ENCODE peak calls at places on chromosomes 16 and 17, in five cellular contexts. Z is nephron progenitor cell; O is activated T-helper 1 cell treated with anti-CD3 and anti-CD28 coated beads, Interleukin-2, amount 50 U/mL, for 16 hours; A is NCI-H460; K is activated CD4-positive, alpha-beta T cell treated with anti-CD3 and anti-CD28 coated beads for 36 hours. R is an unnamed sample.

GRCh38 chr17:64120159-64120558 is 9.8 kb downstream of the ERN1 start:
- DNase-seq in Z (no peak), O (no peak), A (no peak), K (no peak), R (no peak)

GRCh38 chr17:64230551-64231408 is 32.3 kb downstream of the TEX2 start:
- DNase-seq in Z (no peak), O (no peak), A (no peak), K (no peak), R (no peak)

GRCh38 chr17:1880851-1881630 is 51.2 kb downstream of the RPA1 start:
- DNase-seq in Z (no peak), O (no peak), A (no peak), K (no peak), R (no peak)

GRCh38 chr16:47888142-47888541 is 267.7 kb downstream of the ABCC12 start:
- DNase-seq in Z (no peak), O (no peak), A (no peak), K (no peak), R (no peak)

GRCh38 chr17:16877102-16877501 is 94.8 kb downstream of the TNFRSF13B start:
- DNase-seq in Z (no peak), O (no peak), A (no peak), K (no peak), R (no peak)

GRCh38 chr17:13353590-13353989 is 248.1 kb downstream of the HS3ST3A1 start:
- DNase-seq in Z (no peak), O (no peak), A (no peak), K (no peak), R (no peak)

GRCh38 chr17:77492446-77493237 is 351.9 kb downstream of the SEC14L1 start:
- DNase-seq in Z (no peak), O (no peak), A (no peak), K (peak), R (no peak)

GRCh38 chr17:48068491-48068961 is 20.4 kb downstream of the NFE2L1 start:
- DNase-seq in Z (no peak), O (no peak), A (no peak), K (peak), R (peak)

GRCh38 chr16:1964046-1964505 is 550 bp downstream of the RPS2 start:
- DNase-seq in Z (no peak), O (peak), A (no peak), K (no peak), R (no peak)

GRCh38 chr16:57150682-57151330 is 35.0 kb downstream of the PSME3IP1 start:
- DNase-seq in Z (no peak), O (no peak), A (no peak), K (no peak), R (no peak)

R was measured in NB4.